ENCODE peak calls at places on chromosomes 5 and 9, in four cellular contexts. G is HCT116, I is sigmoid colon, N is prostate gland. H is an unnamed sample.

GRCh38 chr5:6823996-6824395 is 110.8 kb downstream of the TENT4A start:
- DNase-seq in G (no peak), N (no peak), I (no peak), H (no peak)

GRCh38 chr9:83432104-83432627 is 106.0 kb downstream of the FRMD3 start:
- DNase-seq in G (no peak), I (peak; percentile 79), N (peak; percentile 79), H (peak; percentile 60)

GRCh38 chr5:146828385-146828784 is 50.2 kb downstream of the PPP2R2B start:
- DNase-seq in I (no peak), N (no peak), G (no peak), H (no peak)

GRCh38 chr5:142915840-142916424 is 145.8 kb downstream of the ARHGAP26 start:
- DNase-seq in G (no peak), N (peak; percentile 14), I (no peak), H (no peak)

GRCh38 chr9:95333426-95333825 is 15.9 kb upstream of the FANCC start:
- DNase-seq in I (no peak), G (no peak), N (no peak), H (no peak)

GRCh38 chr5:30436718-30437117 is 756.8 kb upstream of the CDH6 start:
- DNase-seq in G (no peak), I (no peak), N (no peak), H (no peak)

GRCh38 chr9:112554516-112554915 is 67.9 kb downstream of the KIAA1958 start:
- DNase-seq in G (no peak), N (no peak), I (no peak), H (no peak)

GRCh38 chr9:33082538-33083326 is 6.3 kb upstream of the SMU1 start:
- DNase-seq in N (no peak), I (no peak), G (no peak), H (peak; percentile 91)

GRCh38 chr9:35905912-35906679 is at the start of gene HRCT1:
- DNase-seq in G (peak; percentile 74), I (peak; percentile 96), N (peak; percentile 96), H (peak; percentile 91)

GRCh38 chr5:78563621-78564020 is 85.0 kb downstream of the LHFPL2 start:
- DNase-seq in G (no peak), I (no peak), N (no peak), H (no peak)

GRCh38 chr5:122076023-122076422 is 2.0 kb downstream of the LOX start:
- DNase-seq in N (no peak), G (no peak), I (no peak), H (peak; percentile 66)

GRCh38 chr5:126172812-126173211 is 250.4 kb upstream of the GRAMD2B start:
- DNase-seq in N (no peak), I (no peak), G (no peak), H (no peak)

GRCh38 chr5:171601266-171601881 is 181.9 kb downstream of the FGF18 start:
- DNase-seq in G (no peak), I (no peak), N (no peak), H (peak; percentile 42)

GRCh38 chr9:121122450-121123032 is 47.8 kb downstream of the CNTRL start:
- DNase-seq in N (no peak), G (no peak), I (no peak), H (peak; percentile 48)

GRCh38 chr9:89661391-89661949 is 56.7 kb downstream of the GADD45G start:
- DNase-seq in G (no peak), N (no peak), I (peak; percentile 64), H (no peak)
- H3K27ac ChIP-seq in G (no peak overlapping the region), N (peak overlapping the region; percentile 87), I (peak overlapping the region; percentile 75), H (no peak overlapping the region)

GRCh38 chr5:59795141-59795540 is 98.4 kb downstream of the PDE4D start:
- DNase-seq in I (no peak), N (no peak), G (no peak), H (no peak)

GRCh38 chr5:59800375-59800893 is 93.1 kb downstream of the PDE4D start:
- DNase-seq in N (no peak), I (no peak), G (no peak), H (no peak)

GRCh38 chr5:59799668-59800374 is 93.7 kb downstream of the PDE4D start:
- DNase-seq in I (no peak), N (peak; percentile 42), G (peak; percentile 37), H (peak; percentile 82)

GRCh38 chr5:59798862-59799667 is 94.5 kb downstream of the PDE4D start:
- DNase-seq in N (peak; percentile 66), G (no peak), I (no peak), H (peak; percentile 75)
- TF ChIP-seq POLR2AphosphoS5 in N (peak; percentile 87), G (no peak), I (no peak), H (no peak)

DNA sequence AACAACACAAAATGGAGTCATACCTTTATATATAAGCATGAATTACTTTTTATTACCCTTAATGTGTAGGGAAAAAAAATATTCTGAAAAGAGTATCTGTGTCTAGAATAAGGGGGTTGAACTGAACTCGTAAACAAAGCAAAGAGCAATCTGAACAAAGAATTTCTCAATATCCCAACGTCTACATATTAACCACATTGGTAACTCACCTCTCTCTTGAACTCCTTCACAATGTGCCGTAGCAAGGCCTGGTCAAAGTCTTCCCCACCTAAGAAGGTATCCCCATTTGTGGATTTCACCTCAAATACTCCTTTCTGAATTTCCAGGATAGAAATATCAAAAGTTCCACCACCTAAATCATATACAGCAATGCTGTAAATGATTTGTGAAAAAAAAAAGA is 8.4 kb downstream of the HSPA9 start:
- DNase-seq in N (no peak), G (no peak), I (no peak), H (no peak)
- H3K4me3 ChIP-seq in N (no peak overlapping the region), G (no peak overlapping the region), I (no peak overlapping the region), H (no peak overlapping the region)

GRCh38 chr9:69905291-69905690 is 84.7 kb downstream of the CFAP95 start:
- DNase-seq in I (no peak), G (no peak), N (no peak), H (no peak)

GRCh38 chr9:69898714-69899209 is 78.1 kb downstream of the CFAP95 start:
- DNase-seq in N (no peak), I (no peak), G (peak; percentile 85), H (peak; percentile 95)

GRCh38 chr9:69895659-69896058 is 75.0 kb downstream of the CFAP95 start:
- DNase-seq in I (no peak), N (no peak), G (no peak), H (no peak)

GRCh38 chr9:69899491-69899890 is 78.9 kb downstream of the CFAP95 start:
- DNase-seq in I (no peak), N (no peak), G (no peak), H (peak; percentile 30)

DNA sequence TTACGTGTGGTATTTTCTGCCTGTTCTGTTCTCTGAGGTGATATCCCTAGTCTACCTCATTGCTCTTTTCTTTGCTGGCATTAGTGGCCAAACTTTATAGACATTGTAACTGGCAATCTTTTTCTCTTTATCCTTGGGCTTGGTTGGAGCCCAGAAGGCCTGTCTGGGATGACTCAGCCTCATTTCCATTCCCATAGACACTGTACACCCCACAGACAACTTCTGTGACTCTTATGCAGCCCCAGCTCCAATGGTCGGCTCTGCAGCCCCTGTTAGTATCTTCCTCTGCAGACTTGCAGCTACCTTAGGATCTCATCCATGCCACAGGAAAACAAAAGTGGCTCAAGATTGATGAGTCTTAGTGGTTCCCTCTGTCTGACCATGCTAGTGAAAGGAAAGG is 79.8 kb downstream of the CFAP95 start:
- DNase-seq in N (no peak), G (no peak), I (no peak), H (peak; percentile 32)
- H3K27ac ChIP-seq in N (no peak overlapping the region), G (no peak overlapping the region), I (no peak overlapping the region), H (peak overlapping the region; percentile 85)

GRCh38 chr9:34701769-34702736 is 7.9 kb downstream of the CCL21 start:
- DNase-seq in I (peak; percentile 93), G (peak; percentile 48), N (peak; percentile 83), H (peak; percentile 84)
- TF ChIP-seq POLR2AphosphoS5 in I (no peak), G (no peak), N (peak; percentile 78), H (no peak)

GRCh38 chr9:114096866-114097612 is 2.1 kb downstream of the KIF12 start:
- DNase-seq in N (no peak), I (no peak), G (no peak), H (no peak)
- H3K4me3 ChIP-seq in N (no peak overlapping the region), I (no peak overlapping the region), G (no peak overlapping the region), H (no peak overlapping the region)

GRCh38 chr5:158385982-158386381 is 527.0 kb upstream of the CLINT1 start:
- DNase-seq in N (no peak), I (no peak), G (no peak), H (no peak)

GRCh38 chr5:158383485-158383884 is 524.5 kb upstream of the CLINT1 start:
- DNase-seq in G (no peak), N (no peak), I (no peak), H (no peak)

GRCh38 chr5:158387499-158387898 is 528.6 kb upstream of the CLINT1 start:
- DNase-seq in N (no peak), G (no peak), I (no peak), H (no peak)

GRCh38 chr5:158382473-158382872 is 523.5 kb upstream of the CLINT1 start:
- DNase-seq in I (peak; percentile 90), G (peak; percentile 29), N (peak; percentile 4), H (peak; percentile 83)

GRCh38 chr5:158384535-158385421 is 525.8 kb upstream of the CLINT1 start:
- DNase-seq in G (peak; percentile 19), I (peak; percentile 56), N (no peak), H (peak; percentile 79)
- H3K27ac ChIP-seq in G (no peak overlapping the region), I (no peak overlapping the region), N (no peak overlapping the region), H (peak overlapping the region; percentile 70)

DNA sequence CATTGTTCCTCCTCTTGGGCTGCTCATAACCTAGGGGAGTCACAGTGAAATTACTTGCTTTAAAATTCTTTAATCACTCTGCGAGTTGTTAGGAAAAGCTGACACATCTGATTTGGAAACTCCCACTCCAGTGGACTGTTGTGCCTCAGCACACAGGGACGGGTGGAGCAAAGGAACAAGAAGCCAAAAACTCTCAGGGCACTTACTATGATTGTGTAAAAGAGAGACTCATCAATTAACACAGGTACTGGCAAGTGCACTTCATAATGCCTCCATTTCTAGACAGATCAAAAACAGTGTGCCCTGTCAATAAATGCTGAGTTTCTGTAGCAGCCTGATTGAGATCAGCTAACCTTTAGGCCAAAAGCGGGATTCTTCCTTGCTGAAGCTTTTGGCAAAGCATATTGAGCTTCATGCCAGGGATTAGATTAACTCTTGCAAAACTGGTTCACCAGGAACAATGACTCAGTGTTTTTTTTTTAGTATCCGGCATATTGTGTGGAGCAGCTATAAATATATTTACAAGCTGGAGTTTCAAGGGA is 55.9 kb downstream of the TMC1 start:
- DNase-seq in I (no peak), G (peak; percentile 68), N (peak; percentile 60), H (peak; percentile 90)
- TF ChIP-seq POLR2AphosphoS5 in I (peak; percentile 48), G (peak; percentile 76), N (peak; percentile 82), H (peak; percentile 62)

DNA sequence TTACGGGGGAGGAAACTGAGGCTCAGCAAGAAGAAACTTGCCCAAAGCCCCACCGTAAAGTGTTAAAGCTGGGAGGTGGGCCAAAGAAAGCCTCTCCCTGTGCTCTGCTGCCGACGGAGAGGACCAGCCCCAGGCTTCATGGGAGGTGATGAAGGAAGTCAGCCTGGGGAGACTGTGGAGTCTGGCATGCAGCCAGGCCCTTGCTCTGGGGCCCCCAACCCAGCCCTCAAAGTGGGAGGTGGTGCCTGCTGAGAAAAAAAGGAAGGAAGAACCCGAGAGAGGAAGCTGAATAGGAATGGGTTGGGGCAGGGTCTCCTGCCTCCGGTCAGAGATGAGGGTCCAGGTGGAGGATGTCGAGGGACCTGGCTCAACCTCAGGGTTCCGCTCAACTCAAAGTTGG is 3.8 kb downstream of the RNF44 start:
- DNase-seq in G (no peak), I (no peak), N (no peak), H (no peak)
- H3K4me3 ChIP-seq in G (no peak overlapping the region), I (peak overlapping the region; percentile 1), N (no peak overlapping the region), H (no peak overlapping the region)

DNA sequence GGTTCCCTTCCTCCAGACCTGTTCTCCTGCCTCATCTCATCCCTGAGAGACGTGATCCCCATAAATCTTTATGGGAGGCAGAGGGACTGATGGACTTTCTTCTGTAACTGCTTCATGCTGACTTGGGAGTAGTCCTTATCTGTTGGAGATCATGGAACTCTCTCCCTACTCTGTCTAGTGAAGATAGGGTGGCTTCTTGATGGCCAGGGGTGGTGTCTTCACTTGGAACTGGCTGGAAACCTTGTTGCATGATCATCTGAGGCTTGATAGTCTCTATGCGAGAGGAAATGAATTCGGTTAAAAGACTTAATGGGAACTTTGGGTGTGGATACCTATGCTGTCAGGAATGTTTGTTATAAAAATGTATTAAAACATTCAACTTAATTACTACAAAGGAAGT is 7.2 kb upstream of the GM2A start:
- DNase-seq in I (no peak), N (no peak), G (no peak), H (no peak)
- H3K27ac ChIP-seq in I (no peak overlapping the region), N (no peak overlapping the region), G (no peak overlapping the region), H (no peak overlapping the region)

H was measured in endothelial cell of umbilical vein.